ENCODE peak calls at places on chromosomes 6 and 20, in six cellular contexts. One of them, this sample, is unnamed.

GRCh38 chr20:52426856-52427255 is 235.3 kb upstream of the ZFP64 start:
- DNase-seq in tibial artery: no peak
- DNase-seq in HepG2: no peak
- DNase-seq in Peyer's patch: no peak
- DNase-seq in upper lobe of right lung: no peak
- DNase-seq in sigmoid colon: no peak
- DNase-seq in this sample: no peak

GRCh38 chr6:12233693-12234551 is 56.2 kb upstream of the EDN1 start:
- DNase-seq in tibial artery: no peak
- DNase-seq in HepG2: peak; percentile 67
- DNase-seq in Peyer's patch: no peak
- DNase-seq in upper lobe of right lung: no peak
- DNase-seq in sigmoid colon: no peak
- DNase-seq in this sample: no peak

GRCh38 chr6:130840050-130840449 is 12.8 kb downstream of the SMLR1 start:
- DNase-seq in tibial artery: no peak
- DNase-seq in HepG2: no peak
- DNase-seq in Peyer's patch: no peak
- DNase-seq in upper lobe of right lung: no peak
- DNase-seq in sigmoid colon: no peak
- DNase-seq in this sample: no peak

GRCh38 chr6:6614096-6614964 is 25.8 kb downstream of the LY86 start:
- DNase-seq in tibial artery: no peak
- DNase-seq in HepG2: no peak
- DNase-seq in Peyer's patch: no peak
- DNase-seq in upper lobe of right lung: no peak
- DNase-seq in sigmoid colon: no peak
- DNase-seq in this sample: no peak

GRCh38 chr6:46296586-46296985 is 125.8 kb upstream of the ENPP5 start:
- DNase-seq in tibial artery: no peak
- DNase-seq in HepG2: no peak
- DNase-seq in Peyer's patch: no peak
- DNase-seq in upper lobe of right lung: no peak
- DNase-seq in sigmoid colon: no peak
- DNase-seq in this sample: no peak

GRCh38 chr6:149443411-149444181 is 41.2 kb downstream of the ZC3H12D start:
- DNase-seq in tibial artery: no peak
- DNase-seq in HepG2: no peak
- DNase-seq in Peyer's patch: no peak
- DNase-seq in upper lobe of right lung: no peak
- DNase-seq in sigmoid colon: peak; percentile 43
- DNase-seq in this sample: no peak

GRCh38 chr6:35173068-35174042 is 32.2 kb upstream of the TCP11 start:
- DNase-seq in tibial artery: no peak
- DNase-seq in HepG2: no peak
- DNase-seq in Peyer's patch: no peak
- DNase-seq in upper lobe of right lung: no peak
- DNase-seq in sigmoid colon: no peak
- DNase-seq in this sample: no peak

GRCh38 chr20:13492001-13492480 is 146.7 kb downstream of the TASP1 start:
- DNase-seq in tibial artery: peak; percentile 34
- DNase-seq in HepG2: no peak
- DNase-seq in Peyer's patch: no peak
- DNase-seq in upper lobe of right lung: no peak
- DNase-seq in sigmoid colon: peak; percentile 67
- DNase-seq in this sample: no peak

DNA sequence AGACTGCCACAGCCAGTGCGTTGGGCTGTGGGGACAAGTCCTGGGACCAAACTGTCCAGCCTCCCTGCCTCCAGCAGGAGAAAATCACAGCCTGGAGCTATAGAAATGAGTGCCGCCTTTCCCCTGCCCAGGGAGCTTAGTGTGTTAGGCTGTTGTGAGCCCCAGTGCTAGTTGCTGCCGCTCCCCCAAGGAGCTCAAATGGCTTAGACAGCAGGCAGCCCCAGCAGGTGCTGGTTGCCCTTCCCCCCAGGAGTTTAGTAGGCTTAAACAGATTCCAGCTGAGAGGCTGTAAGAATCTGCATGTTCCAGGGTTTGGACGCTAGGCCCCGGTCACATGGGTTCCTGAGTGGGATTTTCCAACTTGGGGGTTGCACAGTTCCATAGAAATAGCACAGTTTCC is 27.2 kb upstream of the HMGN3 start:
- DNase-seq in tibial artery: no peak
- DNase-seq in HepG2: no peak
- DNase-seq in Peyer's patch: no peak
- DNase-seq in upper lobe of right lung: no peak
- DNase-seq in sigmoid colon: no peak
- DNase-seq in this sample: no peak
- TF ChIP-seq CTCF in tibial artery: no peak
- TF ChIP-seq CTCF in HepG2: no peak
- TF ChIP-seq CTCF in Peyer's patch: no peak
- TF ChIP-seq CTCF in upper lobe of right lung: no peak
- TF ChIP-seq CTCF in sigmoid colon: no peak
- TF ChIP-seq CTCF in this sample: no peak

GRCh38 chr6:28770732-28771131 is 153.1 kb downstream of the TRIM27 start:
- DNase-seq in tibial artery: no peak
- DNase-seq in HepG2: no peak
- DNase-seq in Peyer's patch: no peak
- DNase-seq in upper lobe of right lung: no peak
- DNase-seq in sigmoid colon: no peak
- DNase-seq in this sample: no peak

GRCh38 chr6:28771401-28772267 is 152.2 kb downstream of the TRIM27 start:
- DNase-seq in tibial artery: no peak
- DNase-seq in HepG2: no peak
- DNase-seq in Peyer's patch: no peak
- DNase-seq in upper lobe of right lung: no peak
- DNase-seq in sigmoid colon: no peak
- DNase-seq in this sample: no peak

GRCh38 chr6:28775052-28775376 is 148.8 kb downstream of the TRIM27 start:
- DNase-seq in tibial artery: no peak
- DNase-seq in HepG2: no peak
- DNase-seq in Peyer's patch: no peak
- DNase-seq in upper lobe of right lung: no peak
- DNase-seq in sigmoid colon: no peak
- DNase-seq in this sample: no peak

GRCh38 chr6:28774292-28775051 is 149.3 kb downstream of the TRIM27 start:
- DNase-seq in tibial artery: no peak
- DNase-seq in HepG2: no peak
- DNase-seq in Peyer's patch: no peak
- DNase-seq in upper lobe of right lung: no peak
- DNase-seq in sigmoid colon: no peak
- DNase-seq in this sample: no peak

GRCh38 chr6:28772480-28773381 is 151.1 kb downstream of the TRIM27 start:
- DNase-seq in tibial artery: no peak
- DNase-seq in HepG2: no peak
- DNase-seq in Peyer's patch: no peak
- DNase-seq in upper lobe of right lung: no peak
- DNase-seq in sigmoid colon: no peak
- DNase-seq in this sample: no peak
- H3K9me3 ChIP-seq in tibial artery: no peaks in the 10 kb centered on the region
- H3K9me3 ChIP-seq in HepG2: no peaks in the 10 kb centered on the region
- H3K9me3 ChIP-seq in Peyer's patch: no peaks in the 10 kb centered on the region
- H3K9me3 ChIP-seq in upper lobe of right lung: no peaks in the 10 kb centered on the region
- H3K9me3 ChIP-seq in sigmoid colon: no peaks in the 10 kb centered on the region
- H3K9me3 ChIP-seq in this sample: no peaks in the 10 kb centered on the region

GRCh38 chr20:63284083-63284440 is 8.9 kb upstream of the COL20A1 start:
- DNase-seq in tibial artery: no peak
- DNase-seq in HepG2: no peak
- DNase-seq in Peyer's patch: no peak
- DNase-seq in upper lobe of right lung: no peak
- DNase-seq in sigmoid colon: no peak
- DNase-seq in this sample: no peak
- H3K27ac ChIP-seq in tibial artery: no peak overlapping the region
- H3K27ac ChIP-seq in HepG2: no peak overlapping the region
- H3K27ac ChIP-seq in Peyer's patch: no peak overlapping the region
- H3K27ac ChIP-seq in upper lobe of right lung: no peak overlapping the region
- H3K27ac ChIP-seq in sigmoid colon: no peak overlapping the region
- H3K27ac ChIP-seq in this sample: no peak overlapping the region

GRCh38 chr6:27141013-27141412 is 106.5 kb upstream of the PRSS16 start:
- DNase-seq in tibial artery: no peak
- DNase-seq in HepG2: no peak
- DNase-seq in Peyer's patch: no peak
- DNase-seq in upper lobe of right lung: no peak
- DNase-seq in sigmoid colon: no peak
- DNase-seq in this sample: no peak

GRCh38 chr6:27136978-27137814 is 110.3 kb upstream of the PRSS16 start:
- DNase-seq in tibial artery: no peak
- DNase-seq in HepG2: peak; percentile 61
- DNase-seq in Peyer's patch: no peak
- DNase-seq in upper lobe of right lung: no peak
- DNase-seq in sigmoid colon: no peak
- DNase-seq in this sample: no peak

GRCh38 chr6:27138398-27138797 is 109.1 kb upstream of the PRSS16 start:
- DNase-seq in tibial artery: no peak
- DNase-seq in HepG2: no peak
- DNase-seq in Peyer's patch: no peak
- DNase-seq in upper lobe of right lung: no peak
- DNase-seq in sigmoid colon: no peak
- DNase-seq in this sample: no peak

GRCh38 chr6:27139753-27140522 is 107.6 kb upstream of the PRSS16 start:
- DNase-seq in tibial artery: no peak
- DNase-seq in HepG2: no peak
- DNase-seq in Peyer's patch: no peak
- DNase-seq in upper lobe of right lung: no peak
- DNase-seq in sigmoid colon: no peak
- DNase-seq in this sample: no peak

DNA sequence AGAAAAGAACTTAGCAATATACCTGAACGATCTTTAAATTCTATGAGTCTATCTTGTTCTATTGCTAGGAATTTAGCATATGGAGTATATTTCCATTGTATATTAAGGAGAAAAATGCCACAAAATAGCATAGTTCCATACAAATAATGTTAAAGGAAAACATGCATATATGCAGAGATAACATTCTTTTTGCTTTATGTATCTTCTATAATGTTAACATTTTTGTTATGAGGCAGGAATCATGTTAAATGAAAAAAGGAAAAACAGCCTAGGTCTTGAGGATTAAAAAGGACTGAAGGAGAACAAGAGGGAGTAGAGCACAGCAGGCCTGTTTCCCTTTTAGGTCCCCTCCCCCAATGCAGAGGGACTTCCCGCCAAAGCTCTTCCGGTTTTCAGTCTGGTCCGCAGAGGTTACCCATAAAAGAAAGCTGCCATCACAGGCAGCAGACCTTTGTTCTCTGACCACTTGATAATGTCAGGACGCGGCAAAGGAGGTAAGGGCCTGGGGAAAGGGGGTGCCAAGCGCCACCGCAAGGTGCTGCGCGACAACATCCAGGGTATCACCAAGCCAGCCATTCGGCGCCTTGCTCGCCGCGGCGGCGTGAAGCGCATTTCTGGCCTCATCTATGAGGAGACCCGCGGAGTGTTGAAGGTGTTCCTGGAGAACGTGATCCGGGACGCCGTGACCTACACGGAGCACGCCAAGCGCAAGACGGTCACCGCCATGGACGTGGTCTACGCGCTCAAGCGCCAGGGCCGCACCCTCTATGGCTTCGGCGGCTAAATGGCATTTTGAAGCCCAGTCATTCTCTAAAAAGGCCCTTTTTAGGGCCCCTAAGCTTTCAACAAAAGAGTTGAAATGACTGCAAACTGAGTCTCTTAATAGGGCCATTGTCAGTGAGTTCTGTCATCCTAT is 108.4 kb upstream of the PRSS16 start:
- DNase-seq in tibial artery: no peak
- DNase-seq in HepG2: no peak
- DNase-seq in Peyer's patch: peak; percentile 78
- DNase-seq in upper lobe of right lung: peak; percentile 72
- DNase-seq in sigmoid colon: peak; percentile 69
- DNase-seq in this sample: peak; percentile 60
- TF ChIP-seq CTCF in tibial artery: no peak
- TF ChIP-seq CTCF in HepG2: no peak
- TF ChIP-seq CTCF in Peyer's patch: no peak
- TF ChIP-seq CTCF in upper lobe of right lung: no peak
- TF ChIP-seq CTCF in sigmoid colon: no peak
- TF ChIP-seq CTCF in this sample: no peak

GRCh38 chr6:170180671-170181337 is 110.1 kb downstream of the DLL1 start:
- DNase-seq in tibial artery: no peak
- DNase-seq in HepG2: no peak
- DNase-seq in Peyer's patch: peak; percentile 35
- DNase-seq in upper lobe of right lung: no peak
- DNase-seq in sigmoid colon: no peak
- DNase-seq in this sample: no peak
- H3K9me3 ChIP-seq in tibial artery: no peaks in the 10 kb centered on the region
- H3K9me3 ChIP-seq in HepG2: peaks cover 6% of the 10 kb centered on the region
- H3K9me3 ChIP-seq in Peyer's patch: no peaks in the 10 kb centered on the region
- H3K9me3 ChIP-seq in upper lobe of right lung: no peaks in the 10 kb centered on the region
- H3K9me3 ChIP-seq in sigmoid colon: no peaks in the 10 kb centered on the region
- H3K9me3 ChIP-seq in this sample: no peaks in the 10 kb centered on the region

DNA sequence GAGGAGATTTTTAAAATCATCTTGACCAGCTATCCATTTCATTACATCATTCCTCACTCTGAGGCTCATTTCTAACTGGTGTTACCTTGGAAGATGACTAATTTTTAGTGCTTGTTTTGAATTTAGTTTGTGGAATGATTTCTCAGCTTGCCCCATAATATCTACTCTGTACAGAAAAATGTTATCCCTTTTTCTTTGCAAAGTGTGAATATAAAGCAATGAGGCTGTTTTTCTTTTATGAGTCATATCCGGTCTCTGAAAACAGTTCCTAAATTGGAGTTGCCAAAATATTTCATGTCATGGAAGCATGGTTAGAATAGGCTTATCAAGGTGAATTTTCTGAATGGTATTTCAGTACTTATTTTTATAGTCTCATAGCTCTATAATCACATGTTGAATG is 43.8 kb downstream of the FUT9 start:
- DNase-seq in tibial artery: no peak
- DNase-seq in HepG2: no peak
- DNase-seq in Peyer's patch: no peak
- DNase-seq in upper lobe of right lung: no peak
- DNase-seq in sigmoid colon: no peak
- DNase-seq in this sample: no peak
- H3K27ac ChIP-seq in tibial artery: no peak overlapping the region
- H3K27ac ChIP-seq in HepG2: no peak overlapping the region
- H3K27ac ChIP-seq in Peyer's patch: no peak overlapping the region
- H3K27ac ChIP-seq in upper lobe of right lung: no peak overlapping the region
- H3K27ac ChIP-seq in sigmoid colon: no peak overlapping the region
- H3K27ac ChIP-seq in this sample: no peak overlapping the region

DNA sequence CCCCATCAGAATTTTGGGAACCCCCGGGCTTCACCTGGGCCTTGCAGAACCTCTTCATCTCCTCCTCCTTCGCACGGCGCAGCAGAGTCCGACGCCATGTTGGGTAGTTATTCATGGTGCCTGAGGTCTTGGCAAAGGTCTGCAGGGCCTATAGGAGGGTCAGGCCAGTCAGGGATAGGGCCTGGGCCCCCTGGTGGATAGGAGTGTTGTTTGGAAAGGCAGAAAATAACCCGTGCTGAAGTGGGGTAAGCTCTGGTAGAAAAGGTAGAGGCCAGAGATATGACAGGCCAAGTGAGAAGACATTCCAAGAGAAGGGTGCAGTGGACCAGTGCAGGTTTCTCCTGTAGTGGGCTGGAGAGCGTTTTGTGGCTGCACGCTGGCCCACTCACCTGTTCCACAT is 4.9 kb downstream of the SMPD2 start:
- DNase-seq in tibial artery: no peak
- DNase-seq in HepG2: no peak
- DNase-seq in Peyer's patch: no peak
- DNase-seq in upper lobe of right lung: no peak
- DNase-seq in sigmoid colon: no peak
- DNase-seq in this sample: no peak
- TF ChIP-seq CTCF in tibial artery: no peak
- TF ChIP-seq CTCF in HepG2: no peak
- TF ChIP-seq CTCF in Peyer's patch: no peak
- TF ChIP-seq CTCF in upper lobe of right lung: no peak
- TF ChIP-seq CTCF in sigmoid colon: no peak
- TF ChIP-seq CTCF in this sample: no peak

GRCh38 chr6:4870821-4871494 is 94.8 kb downstream of the CDYL start:
- DNase-seq in tibial artery: no peak
- DNase-seq in HepG2: no peak
- DNase-seq in Peyer's patch: no peak
- DNase-seq in upper lobe of right lung: no peak
- DNase-seq in sigmoid colon: no peak
- DNase-seq in this sample: no peak
- H3K9me3 ChIP-seq in tibial artery: peaks cover 9% of the 10 kb centered on the region
- H3K9me3 ChIP-seq in HepG2: no peaks in the 10 kb centered on the region
- H3K9me3 ChIP-seq in Peyer's patch: no peaks in the 10 kb centered on the region
- H3K9me3 ChIP-seq in upper lobe of right lung: no peaks in the 10 kb centered on the region
- H3K9me3 ChIP-seq in sigmoid colon: no peaks in the 10 kb centered on the region
- H3K9me3 ChIP-seq in this sample: peaks cover 13% of the 10 kb centered on the region